ENCODE peak calls at places on chromosomes 6 and 20, in eight cellular contexts. One of them, this sample, is unnamed.

GRCh38 chr20:19814241-19814640 is 56.2 kb downstream of the RIN2 start:
- DNase-seq in fibroblast of mammary gland: peak; percentile 60
- DNase-seq in fibroblast of the aortic adventitia: no peak
- DNase-seq in GM23338: no peak
- DNase-seq in astrocyte: no peak
- DNase-seq in kidney: no peak
- DNase-seq in pancreas: no peak
- DNase-seq in HCT116: no peak
- DNase-seq in this sample: no peak

GRCh38 chr6:131789219-131789618 is 18.6 kb upstream of the ENPP1 start:
- DNase-seq in fibroblast of mammary gland: peak; percentile 24
- DNase-seq in fibroblast of the aortic adventitia: no peak
- DNase-seq in GM23338: no peak
- DNase-seq in astrocyte: no peak
- DNase-seq in kidney: no peak
- DNase-seq in pancreas: no peak
- DNase-seq in HCT116: no peak
- DNase-seq in this sample: no peak

GRCh38 chr6:7153807-7154206 is 46.0 kb downstream of the RREB1 start:
- DNase-seq in fibroblast of mammary gland: no peak
- DNase-seq in fibroblast of the aortic adventitia: no peak
- DNase-seq in GM23338: no peak
- DNase-seq in astrocyte: no peak
- DNase-seq in kidney: no peak
- DNase-seq in pancreas: no peak
- DNase-seq in HCT116: no peak
- DNase-seq in this sample: no peak

GRCh38 chr20:53827996-53828672 is 234.5 kb upstream of the ZNF217 start:
- DNase-seq in fibroblast of mammary gland: peak; percentile 100
- DNase-seq in fibroblast of the aortic adventitia: peak; percentile 99
- DNase-seq in GM23338: no peak
- DNase-seq in astrocyte: peak; percentile 96
- DNase-seq in kidney: no peak
- DNase-seq in pancreas: no peak
- DNase-seq in HCT116: peak; percentile 12
- DNase-seq in this sample: peak; percentile 98

GRCh38 chr6:52013035-52013434 is 74.4 kb downstream of the PKHD1 start:
- DNase-seq in fibroblast of mammary gland: peak; percentile 8
- DNase-seq in fibroblast of the aortic adventitia: no peak
- DNase-seq in GM23338: no peak
- DNase-seq in astrocyte: no peak
- DNase-seq in kidney: no peak
- DNase-seq in pancreas: no peak
- DNase-seq in HCT116: no peak
- DNase-seq in this sample: no peak

GRCh38 chr6:155377061-155377460 is 62.8 kb upstream of the TFB1M start:
- DNase-seq in fibroblast of mammary gland: peak; percentile 94
- DNase-seq in fibroblast of the aortic adventitia: peak; percentile 88
- DNase-seq in GM23338: no peak
- DNase-seq in astrocyte: peak; percentile 97
- DNase-seq in kidney: no peak
- DNase-seq in pancreas: no peak
- DNase-seq in HCT116: no peak
- DNase-seq in this sample: peak; percentile 87

GRCh38 chr20:51790256-51790655 is 12.1 kb downstream of the SALL4 start:
- DNase-seq in fibroblast of mammary gland: no peak
- DNase-seq in fibroblast of the aortic adventitia: no peak
- DNase-seq in GM23338: no peak
- DNase-seq in astrocyte: no peak
- DNase-seq in kidney: no peak
- DNase-seq in pancreas: no peak
- DNase-seq in HCT116: no peak
- DNase-seq in this sample: no peak

GRCh38 chr6:124389127-124389526 is 573.1 kb upstream of the RNF217 start:
- DNase-seq in fibroblast of mammary gland: no peak
- DNase-seq in fibroblast of the aortic adventitia: no peak
- DNase-seq in GM23338: peak; percentile 41
- DNase-seq in astrocyte: no peak
- DNase-seq in kidney: no peak
- DNase-seq in pancreas: no peak
- DNase-seq in HCT116: no peak
- DNase-seq in this sample: no peak

GRCh38 chr20:44579313-44580090 is 2.9 kb upstream of the PKIG start:
- DNase-seq in fibroblast of mammary gland: no peak
- DNase-seq in fibroblast of the aortic adventitia: no peak
- DNase-seq in GM23338: no peak
- DNase-seq in astrocyte: no peak
- DNase-seq in kidney: no peak
- DNase-seq in pancreas: no peak
- DNase-seq in HCT116: no peak
- DNase-seq in this sample: peak; percentile 28

DNA sequence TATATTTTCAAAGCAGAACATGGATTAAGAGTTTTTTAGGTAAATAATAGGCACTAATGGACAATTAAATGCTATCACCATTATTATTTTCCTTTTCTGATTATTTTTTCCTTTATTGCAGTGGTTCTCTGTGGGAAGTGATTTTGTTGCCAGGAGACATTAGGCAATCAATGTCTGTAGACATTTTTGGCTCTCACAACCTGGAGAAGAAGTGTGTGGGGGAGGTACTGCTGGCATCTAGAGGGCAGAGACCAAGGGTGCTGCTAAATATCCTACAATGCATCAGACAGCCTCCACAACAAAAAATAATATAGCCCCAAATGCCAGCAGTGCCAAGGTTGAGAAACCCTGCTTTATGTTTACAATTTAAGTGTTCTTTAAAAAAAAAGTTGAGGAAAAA is 8.3 kb downstream of the IFNGR1 start:
- DNase-seq in fibroblast of mammary gland: peak; percentile 57
- DNase-seq in fibroblast of the aortic adventitia: peak; percentile 72
- DNase-seq in GM23338: no peak
- DNase-seq in astrocyte: peak; percentile 20
- DNase-seq in kidney: no peak
- DNase-seq in pancreas: no peak
- DNase-seq in HCT116: no peak
- DNase-seq in this sample: no peak
- H3K4me3 ChIP-seq in fibroblast of mammary gland: no peak overlapping the region
- H3K4me3 ChIP-seq in fibroblast of the aortic adventitia: no peak overlapping the region
- H3K4me3 ChIP-seq in GM23338: no peak overlapping the region
- H3K4me3 ChIP-seq in astrocyte: no peak overlapping the region
- H3K4me3 ChIP-seq in kidney: no peak overlapping the region
- H3K4me3 ChIP-seq in pancreas: no peak overlapping the region
- H3K4me3 ChIP-seq in HCT116: no peak overlapping the region
- H3K4me3 ChIP-seq in this sample: no peak overlapping the region

DNA sequence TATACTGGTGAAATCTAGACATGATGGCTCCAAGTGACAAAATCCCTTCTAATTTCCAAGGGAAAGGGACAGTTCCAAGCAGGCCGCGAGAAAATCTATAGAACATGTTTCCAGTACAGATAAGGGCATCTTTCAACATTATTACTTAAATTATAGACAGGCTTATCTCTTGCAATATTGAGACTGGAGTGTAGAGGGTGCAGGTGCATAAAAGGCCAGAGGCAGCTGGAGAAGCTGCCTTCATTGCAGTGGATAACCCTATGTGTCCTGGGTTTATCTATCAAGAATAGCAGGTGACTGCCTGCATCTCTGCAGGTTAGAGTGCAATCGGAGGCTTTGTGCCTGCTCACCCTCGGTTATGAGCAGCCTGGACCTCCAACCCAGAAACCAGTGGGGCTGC is 28.7 kb upstream of the ECI2 start:
- DNase-seq in fibroblast of mammary gland: no peak
- DNase-seq in fibroblast of the aortic adventitia: no peak
- DNase-seq in GM23338: no peak
- DNase-seq in astrocyte: no peak
- DNase-seq in kidney: no peak
- DNase-seq in pancreas: no peak
- DNase-seq in HCT116: no peak
- DNase-seq in this sample: no peak
- TF ChIP-seq CTCF in fibroblast of mammary gland: no peak
- TF ChIP-seq CTCF in fibroblast of the aortic adventitia: no peak
- TF ChIP-seq CTCF in GM23338: no peak
- TF ChIP-seq CTCF in astrocyte: no peak
- TF ChIP-seq CTCF in kidney: no peak
- TF ChIP-seq CTCF in pancreas: no peak
- TF ChIP-seq CTCF in HCT116: no peak
- TF ChIP-seq CTCF in this sample: no peak

GRCh38 chr6:31813463-31813849 is 1.6 kb downstream of the HSPA1L start:
- DNase-seq in fibroblast of mammary gland: no peak
- DNase-seq in fibroblast of the aortic adventitia: no peak
- DNase-seq in GM23338: no peak
- DNase-seq in astrocyte: no peak
- DNase-seq in kidney: peak; percentile 52
- DNase-seq in pancreas: no peak
- DNase-seq in HCT116: no peak
- DNase-seq in this sample: no peak
- H3K4me3 ChIP-seq in fibroblast of mammary gland: no peak overlapping the region
- H3K4me3 ChIP-seq in fibroblast of the aortic adventitia: no peak overlapping the region
- H3K4me3 ChIP-seq in GM23338: peak overlapping the region; percentile 51
- H3K4me3 ChIP-seq in astrocyte: no peak overlapping the region
- H3K4me3 ChIP-seq in kidney: no peak overlapping the region
- H3K4me3 ChIP-seq in pancreas: no peak overlapping the region
- H3K4me3 ChIP-seq in HCT116: peak overlapping the region; percentile 54
- H3K4me3 ChIP-seq in this sample: no peak overlapping the region

DNA sequence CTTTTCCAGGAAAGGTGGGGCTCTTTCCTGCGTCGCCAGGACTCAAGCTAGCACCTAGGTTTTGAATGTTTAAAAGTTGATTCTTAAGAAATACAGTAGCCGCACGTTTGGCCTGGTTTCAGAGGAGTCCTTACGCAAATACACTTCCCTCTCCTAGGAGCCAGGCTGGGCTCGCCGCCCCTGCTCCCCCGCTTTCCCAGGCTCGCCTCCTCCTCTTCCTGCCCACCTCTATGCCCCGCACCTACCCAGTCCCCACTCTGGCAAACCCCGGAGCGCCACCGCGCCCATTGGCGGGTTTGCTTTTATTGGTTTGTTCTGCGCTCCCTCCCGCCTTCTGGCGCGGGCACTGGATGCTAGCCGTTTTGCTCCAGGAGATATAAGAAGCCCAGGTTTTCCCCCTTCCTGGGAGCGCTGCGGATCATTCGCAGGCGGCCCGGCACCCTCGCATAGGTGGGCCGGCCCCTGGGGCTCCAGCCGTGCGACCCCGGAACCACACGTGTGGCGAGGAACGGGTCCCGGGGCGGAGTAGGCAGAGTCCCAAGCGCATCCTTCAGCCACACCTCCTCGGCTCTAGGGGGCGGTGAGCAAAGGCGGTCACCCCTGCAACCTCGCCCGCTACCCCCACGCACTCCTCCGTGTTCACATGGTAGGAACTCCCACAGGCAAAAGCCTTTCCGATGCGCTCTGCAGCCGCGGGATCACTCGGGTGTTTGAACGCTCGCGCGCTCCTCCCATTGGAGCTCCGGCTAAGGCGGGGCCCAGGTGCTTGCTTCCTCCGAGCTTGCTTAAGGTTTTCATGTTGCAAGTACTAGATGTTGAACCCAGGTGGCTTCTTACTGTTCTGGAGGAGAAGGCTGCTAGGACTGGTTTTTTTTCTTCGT is 119.0 kb downstream of the RTN4IP1 start:
- DNase-seq in fibroblast of mammary gland: peak; percentile 70
- DNase-seq in fibroblast of the aortic adventitia: peak; percentile 33
- DNase-seq in GM23338: peak; percentile 71
- DNase-seq in astrocyte: no peak
- DNase-seq in kidney: peak; percentile 85
- DNase-seq in pancreas: peak; percentile 76
- DNase-seq in HCT116: no peak
- DNase-seq in this sample: no peak
- TF ChIP-seq CTCF in fibroblast of mammary gland: peak; percentile 4
- TF ChIP-seq CTCF in fibroblast of the aortic adventitia: no peak
- TF ChIP-seq CTCF in GM23338: peak; percentile 43
- TF ChIP-seq CTCF in astrocyte: no peak
- TF ChIP-seq CTCF in kidney: no peak
- TF ChIP-seq CTCF in pancreas: no peak
- TF ChIP-seq CTCF in HCT116: no peak
- TF ChIP-seq CTCF in this sample: no peak

GRCh38 chr6:49552596-49552995 is 2.1 kb downstream of the C6orf141 start:
- DNase-seq in fibroblast of mammary gland: no peak
- DNase-seq in fibroblast of the aortic adventitia: no peak
- DNase-seq in GM23338: no peak
- DNase-seq in astrocyte: no peak
- DNase-seq in kidney: no peak
- DNase-seq in pancreas: no peak
- DNase-seq in HCT116: no peak
- DNase-seq in this sample: no peak

GRCh38 chr6:49555951-49556350 is 5.5 kb downstream of the C6orf141 start:
- DNase-seq in fibroblast of mammary gland: no peak
- DNase-seq in fibroblast of the aortic adventitia: no peak
- DNase-seq in GM23338: no peak
- DNase-seq in astrocyte: no peak
- DNase-seq in kidney: no peak
- DNase-seq in pancreas: no peak
- DNase-seq in HCT116: no peak
- DNase-seq in this sample: no peak

GRCh38 chr6:49551126-49551865 is 828 bp downstream of the C6orf141 start:
- DNase-seq in fibroblast of mammary gland: no peak
- DNase-seq in fibroblast of the aortic adventitia: peak; percentile 16
- DNase-seq in GM23338: peak; percentile 77
- DNase-seq in astrocyte: no peak
- DNase-seq in kidney: peak; percentile 72
- DNase-seq in pancreas: peak; percentile 63
- DNase-seq in HCT116: no peak
- DNase-seq in this sample: peak; percentile 56

GRCh38 chr6:49551866-49552129 is 1.3 kb downstream of the C6orf141 start:
- DNase-seq in fibroblast of mammary gland: no peak
- DNase-seq in fibroblast of the aortic adventitia: no peak
- DNase-seq in GM23338: no peak
- DNase-seq in astrocyte: no peak
- DNase-seq in kidney: no peak
- DNase-seq in pancreas: no peak
- DNase-seq in HCT116: no peak
- DNase-seq in this sample: no peak

GRCh38 chr6:49553353-49553752 is 2.9 kb downstream of the C6orf141 start:
- DNase-seq in fibroblast of mammary gland: peak; percentile 87
- DNase-seq in fibroblast of the aortic adventitia: peak; percentile 28
- DNase-seq in GM23338: no peak
- DNase-seq in astrocyte: peak; percentile 79
- DNase-seq in kidney: no peak
- DNase-seq in pancreas: no peak
- DNase-seq in HCT116: peak; percentile 63
- DNase-seq in this sample: peak; percentile 69
- H3K4me3 ChIP-seq in fibroblast of mammary gland: no peak overlapping the region
- H3K4me3 ChIP-seq in fibroblast of the aortic adventitia: no peak overlapping the region
- H3K4me3 ChIP-seq in GM23338: no peak overlapping the region
- H3K4me3 ChIP-seq in astrocyte: no peak overlapping the region
- H3K4me3 ChIP-seq in kidney: no peak overlapping the region
- H3K4me3 ChIP-seq in pancreas: no peak overlapping the region
- H3K4me3 ChIP-seq in HCT116: no peak overlapping the region
- H3K4me3 ChIP-seq in this sample: no peak overlapping the region

DNA sequence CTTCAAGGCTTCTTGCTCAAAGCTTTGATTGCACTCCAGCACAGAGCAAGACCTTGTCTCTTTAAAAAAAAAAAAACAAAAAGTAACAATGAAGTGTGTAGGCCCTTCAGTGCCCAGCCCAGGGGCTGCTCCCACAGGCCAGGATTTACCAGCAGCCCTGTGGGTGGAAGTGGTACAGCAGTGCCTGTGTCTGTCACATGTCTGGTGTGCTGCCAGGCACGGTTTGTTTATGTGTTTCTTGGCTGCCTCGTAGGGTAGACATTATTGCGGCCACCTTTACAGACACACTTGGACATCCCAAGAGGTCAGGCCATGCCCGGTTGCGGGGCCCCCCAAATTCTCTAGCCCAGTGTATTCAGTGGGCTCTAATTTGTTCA is 12.7 kb downstream of the DYNLRB1 start:
- DNase-seq in fibroblast of mammary gland: no peak
- DNase-seq in fibroblast of the aortic adventitia: no peak
- DNase-seq in GM23338: no peak
- DNase-seq in astrocyte: no peak
- DNase-seq in kidney: no peak
- DNase-seq in pancreas: peak; percentile 15
- DNase-seq in HCT116: no peak
- DNase-seq in this sample: no peak
- TF ChIP-seq CTCF in fibroblast of mammary gland: no peak
- TF ChIP-seq CTCF in fibroblast of the aortic adventitia: no peak
- TF ChIP-seq CTCF in GM23338: no peak
- TF ChIP-seq CTCF in astrocyte: no peak
- TF ChIP-seq CTCF in kidney: no peak
- TF ChIP-seq CTCF in pancreas: no peak
- TF ChIP-seq CTCF in HCT116: no peak
- TF ChIP-seq CTCF in this sample: no peak

This sample was measured in foreskin fibroblast.